ENCODE peak calls at places on chromosomes 13 and 19, in nine cellular contexts. I is T-helper 17 cell, V is spleen, X is SW 1271, L is A549, F is transverse colon, A is glutamatergic neuron, P is AG04450, D is tibial nerve. W is an unnamed sample.

GRCh38 chr13:34166406-34166805 is 348.5 kb downstream of the RFC3 start:
- DNase-seq in A (no peak), D (no peak), F (no peak), X (no peak), L (no peak), P (no peak), I (no peak), V (no peak), W (no peak)

GRCh38 chr13:32035701-32036100 is 4.1 kb downstream of the FRY start:
- DNase-seq in X (no peak), P (no peak), I (no peak), A (no peak), F (no peak), D (no peak), L (no peak), V (no peak), W (no peak)

GRCh38 chr19:30222993-30223865 is 149.0 kb upstream of the ZNF536 start:
- DNase-seq in D (no peak), L (no peak), P (no peak), A (no peak), F (no peak), V (no peak), I (no peak), X (no peak), W (no peak)

GRCh38 chr13:100131863-100132574 is 43.1 kb downstream of the PCCA start:
- DNase-seq in X (peak), F (no peak), A (no peak), D (no peak), V (no peak), I (no peak), P (peak), L (peak), W (no peak)

GRCh38 chr13:104422668-104423067 is 1356.5 kb upstream of the SLC10A2 start:
- DNase-seq in F (no peak), D (no peak), X (no peak), A (no peak), V (no peak), L (no peak), P (no peak), I (no peak), W (no peak)

GRCh38 chr13:94917814-94918213 is 205.5 kb upstream of the SOX21 start:
- DNase-seq in X (no peak), A (no peak), V (no peak), L (no peak), P (no peak), I (no peak), F (no peak), D (no peak), W (no peak)

GRCh38 chr19:1624458-1624857 is 19.2 kb upstream of the UQCR11 start:
- DNase-seq in A (peak), V (peak), X (no peak), L (peak), I (no peak), D (no peak), P (no peak), F (peak), W (no peak)

GRCh38 chr13:108227651-108228272 is 9.6 kb downstream of the ABHD13 start:
- DNase-seq in P (no peak), X (no peak), D (no peak), A (no peak), I (no peak), L (peak), V (no peak), F (no peak), W (no peak)

GRCh38 chr13:99307648-99308339 is 595 bp upstream of the GPR183 start:
- DNase-seq in F (peak), D (no peak), I (no peak), P (no peak), V (no peak), L (peak), A (no peak), X (no peak), W (no peak)

GRCh38 chr13:32538234-32538620 is 368 bp downstream of the N4BP2L2 start:
- DNase-seq in F (no peak), D (no peak), V (peak), P (no peak), I (no peak), X (no peak), L (no peak), A (peak), W (no peak)

GRCh38 chr13:114315074-114315785 is 927 bp downstream of the CHAMP1 start:
- DNase-seq in X (no peak), F (no peak), A (no peak), L (no peak), I (no peak), D (no peak), V (no peak), P (no peak), W (no peak)

GRCh38 chr19:14526423-14526822 is 3.0 kb upstream of the TECR start:
- DNase-seq in A (no peak), L (no peak), P (no peak), F (no peak), V (no peak), I (no peak), X (no peak), D (no peak), W (no peak)

GRCh38 chr19:33821871-33822270 is 25.2 kb downstream of the KCTD15 start:
- DNase-seq in L (no peak), F (no peak), D (no peak), P (no peak), X (no peak), I (no peak), V (no peak), A (no peak), W (no peak)

GRCh38 chr13:26442541-26442940 is 114.9 kb upstream of the WASF3 start:
- DNase-seq in F (no peak), I (no peak), D (no peak), P (peak), X (no peak), V (no peak), L (no peak), A (no peak), W (no peak)

GRCh38 chr19:32717496-32717895 is 2.1 kb upstream of the TDRD12 start:
- DNase-seq in D (no peak), F (no peak), L (no peak), I (no peak), V (no peak), X (no peak), P (no peak), A (no peak), W (no peak)

GRCh38 chr19:926595-927043 is 784 bp downstream of the ARID3A start:
- DNase-seq in V (peak), P (no peak), I (no peak), X (no peak), F (peak), A (no peak), D (no peak), L (peak), W (no peak)

GRCh38 chr13:39998166-39998565 is 342.7 kb downstream of the COG6 start:
- DNase-seq in F (no peak), X (no peak), V (no peak), I (no peak), D (no peak), L (no peak), A (no peak), P (no peak), W (no peak)

W was measured in NCI-H524 treated with DMSO at 0.1 percent for 48 hours.